ENCODE peak calls at places on chromosomes 6 and 20, in six cellular contexts. One of them, this sample, is unnamed.

GRCh38 chr6:127518710-127519468 is at the start of gene MTCL3:
- DNase-seq in fibroblast of lung: peak
- DNase-seq in RKO: no peak
- DNase-seq in hepatocyte: peak
- DNase-seq in pons: peak
- DNase-seq in tibial artery: no peak
- DNase-seq in this sample: peak

GRCh38 chr6:111162504-111162903 is 75.2 kb downstream of the SLC16A10 start:
- DNase-seq in fibroblast of lung: peak
- DNase-seq in RKO: no peak
- DNase-seq in hepatocyte: no peak
- DNase-seq in pons: no peak
- DNase-seq in tibial artery: no peak
- DNase-seq in this sample: no peak

GRCh38 chr6:48423640-48424365 is 312.8 kb upstream of the PTCHD4 start:
- DNase-seq in fibroblast of lung: peak
- DNase-seq in RKO: no peak
- DNase-seq in hepatocyte: no peak
- DNase-seq in pons: no peak
- DNase-seq in tibial artery: no peak
- DNase-seq in this sample: no peak

GRCh38 chr20:11391591-11391990 is 526.1 kb upstream of the BTBD3 start:
- DNase-seq in fibroblast of lung: peak
- DNase-seq in RKO: no peak
- DNase-seq in hepatocyte: no peak
- DNase-seq in pons: no peak
- DNase-seq in tibial artery: no peak
- DNase-seq in this sample: no peak

GRCh38 chr20:9609892-9610502 is 95.6 kb downstream of the LAMP5 start:
- DNase-seq in fibroblast of lung: peak
- DNase-seq in RKO: peak
- DNase-seq in hepatocyte: peak
- DNase-seq in pons: peak
- DNase-seq in tibial artery: no peak
- DNase-seq in this sample: peak

GRCh38 chr6:24026050-24026449 is 100.0 kb upstream of the NRSN1 start:
- DNase-seq in fibroblast of lung: no peak
- DNase-seq in RKO: no peak
- DNase-seq in hepatocyte: no peak
- DNase-seq in pons: no peak
- DNase-seq in tibial artery: no peak
- DNase-seq in this sample: no peak

GRCh38 chr6:168385380-168385779 is 55.6 kb upstream of the SMOC2 start:
- DNase-seq in fibroblast of lung: no peak
- DNase-seq in RKO: no peak
- DNase-seq in hepatocyte: no peak
- DNase-seq in pons: no peak
- DNase-seq in tibial artery: no peak
- DNase-seq in this sample: no peak

GRCh38 chr6:83514877-83515466 is 2.6 kb downstream of the PRSS35 start:
- DNase-seq in fibroblast of lung: peak
- DNase-seq in RKO: peak
- DNase-seq in hepatocyte: peak
- DNase-seq in pons: peak
- DNase-seq in tibial artery: no peak
- DNase-seq in this sample: peak

GRCh38 chr6:36968266-36968977 is 13.9 kb downstream of the PI16 start:
- DNase-seq in fibroblast of lung: peak
- DNase-seq in RKO: no peak
- DNase-seq in hepatocyte: no peak
- DNase-seq in pons: no peak
- DNase-seq in tibial artery: peak
- DNase-seq in this sample: no peak

GRCh38 chr20:50302463-50303041 is 111.9 kb downstream of the CEBPB start:
- DNase-seq in fibroblast of lung: no peak
- DNase-seq in RKO: no peak
- DNase-seq in hepatocyte: no peak
- DNase-seq in pons: no peak
- DNase-seq in tibial artery: no peak
- DNase-seq in this sample: no peak

GRCh38 chr20:37615507-37616425 is 78.1 kb upstream of the CTNNBL1 start:
- DNase-seq in fibroblast of lung: peak
- DNase-seq in RKO: peak
- DNase-seq in hepatocyte: peak
- DNase-seq in pons: no peak
- DNase-seq in tibial artery: no peak
- DNase-seq in this sample: no peak

GRCh38 chr6:35427851-35428321 is 24.3 kb upstream of the FANCE start:
- DNase-seq in fibroblast of lung: peak
- DNase-seq in RKO: no peak
- DNase-seq in hepatocyte: no peak
- DNase-seq in pons: no peak
- DNase-seq in tibial artery: no peak
- DNase-seq in this sample: no peak